ENCODE peak calls at places on chromosome 6, in five cellular contexts. V is SK-N-SH, B is IMR-90, C is A549, Z is GM12878. L is an unnamed sample.

GRCh38 chr6:75526502-75527127 is 33.0 kb upstream of the FILIP1 start:
- DNase-seq in Z (peak), V (peak), C (peak), B (peak), L (peak)

GRCh38 chr6:48183816-48184215 is 72.8 kb upstream of the PTCHD4 start:
- DNase-seq in C (no peak), V (no peak), B (no peak), Z (no peak), L (no peak)

GRCh38 chr6:140271759-140272377 is 897.4 kb upstream of the CITED2 start:
- DNase-seq in C (no peak), B (no peak), V (no peak), Z (peak), L (no peak)

GRCh38 chr6:145562771-145563615 is 172.3 kb downstream of the EPM2A start:
- DNase-seq in Z (no peak), V (no peak), C (no peak), B (peak), L (no peak)

GRCh38 chr6:108757357-108757756 is 90.9 kb upstream of the ARMC2 start:
- DNase-seq in V (no peak), C (no peak), B (no peak), Z (no peak), L (no peak)

GRCh38 chr6:166382500-166382932 is 224 bp downstream of the MPC1 start:
- DNase-seq in V (no peak), B (no peak), Z (no peak), C (no peak), L (no peak)

GRCh38 chr6:41451039-41451438 is 95.1 kb upstream of the FOXP4 start:
- DNase-seq in V (peak), Z (no peak), C (peak), B (no peak), L (peak)

GRCh38 chr6:16471222-16471784 is 232.9 kb downstream of the GMPR start:
- DNase-seq in B (peak), V (no peak), C (no peak), Z (peak), L (no peak)

GRCh38 chr6:34560366-34561226 is 4.5 kb upstream of the SPDEF start:
- DNase-seq in Z (no peak), C (no peak), B (peak), V (peak), L (peak)

GRCh38 chr6:44561832-44562496 is 174.5 kb downstream of the CDC5L start:
- DNase-seq in C (no peak), B (no peak), Z (no peak), V (peak), L (no peak)

GRCh38 chr6:129356129-129356528 is 353.8 kb downstream of the ARHGAP18 start:
- DNase-seq in V (no peak), Z (no peak), C (no peak), B (no peak), L (no peak)

GRCh38 chr6:135938588-135939215 is 87.2 kb downstream of the PDE7B start:
- DNase-seq in B (peak), Z (no peak), C (peak), V (peak), L (peak)

GRCh38 chr6:78570044-78570443 is 297.3 kb upstream of the IRAK1BP1 start:
- DNase-seq in C (no peak), V (no peak), Z (no peak), B (no peak), L (no peak)

GRCh38 chr6:56759521-56759920 is 116.8 kb upstream of the DST start:
- DNase-seq in Z (no peak), B (no peak), V (no peak), C (no peak), L (no peak)

DNA sequence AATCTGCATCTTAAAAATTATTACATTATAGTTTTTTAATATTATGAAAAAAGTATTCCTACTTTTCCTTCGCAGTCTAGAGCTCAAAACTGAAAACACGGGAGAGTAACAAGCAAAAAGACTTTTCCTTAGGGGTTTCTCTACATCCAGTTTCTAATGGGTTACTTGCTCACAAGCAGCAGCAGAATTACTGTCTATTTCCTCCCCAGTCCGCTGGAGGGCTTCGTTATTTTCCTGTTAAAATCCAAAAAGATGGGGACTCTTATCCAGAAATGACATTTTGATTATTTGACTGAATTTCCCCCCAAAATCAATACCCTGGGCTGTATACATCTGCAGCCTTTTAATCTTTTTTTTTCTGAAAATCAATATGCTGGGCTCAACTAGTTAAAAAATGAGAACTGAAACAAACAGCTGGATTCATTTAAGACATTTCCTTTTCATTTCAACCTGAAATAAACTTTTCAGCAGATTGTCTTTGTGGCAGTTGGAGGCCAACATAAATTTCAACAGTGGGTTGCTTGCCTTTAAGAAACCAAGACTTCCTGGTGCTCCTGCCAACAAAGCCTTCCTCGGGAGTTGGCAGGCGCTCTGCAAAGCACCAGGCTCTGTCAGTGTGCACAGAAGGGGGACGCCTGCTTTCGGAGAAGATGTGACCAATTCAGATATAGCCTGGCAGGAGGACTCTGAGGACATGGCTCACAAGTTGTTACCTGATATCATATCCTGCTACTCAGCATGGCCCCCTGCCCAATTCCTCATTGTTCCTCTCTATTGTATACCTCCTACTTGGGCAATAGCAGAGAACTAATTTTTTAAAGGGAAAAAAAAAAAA is 204.7 kb upstream of the ARG1 start:
- DNase-seq in B (no peak), V (no peak), C (peak), Z (peak), L (no peak)
- TF ChIP-seq RCOR1 in B (no peak), V (no peak), C (no peak), Z (no peak), L (no peak)

GRCh38 chr6:125169058-125169457 is 15.5 kb downstream of the TPD52L1 start:
- DNase-seq in Z (no peak), B (peak), V (no peak), C (no peak), L (no peak)

GRCh38 chr6:125169522-125169921 is 15.9 kb downstream of the TPD52L1 start:
- DNase-seq in V (no peak), B (no peak), C (no peak), Z (no peak), L (no peak)

GRCh38 chr6:125173341-125173740 is 19.8 kb downstream of the TPD52L1 start:
- DNase-seq in V (no peak), Z (no peak), B (no peak), C (no peak), L (no peak)

GRCh38 chr6:125166711-125167110 is 13.1 kb downstream of the TPD52L1 start:
- DNase-seq in B (no peak), Z (no peak), C (no peak), V (no peak), L (no peak)

GRCh38 chr6:125170376-125170775 is 16.8 kb downstream of the TPD52L1 start:
- DNase-seq in Z (no peak), V (no peak), C (no peak), B (peak), L (no peak)
- TF ChIP-seq RCOR1 in Z (no peak), V (no peak), C (no peak), B (no peak), L (no peak)

DNA sequence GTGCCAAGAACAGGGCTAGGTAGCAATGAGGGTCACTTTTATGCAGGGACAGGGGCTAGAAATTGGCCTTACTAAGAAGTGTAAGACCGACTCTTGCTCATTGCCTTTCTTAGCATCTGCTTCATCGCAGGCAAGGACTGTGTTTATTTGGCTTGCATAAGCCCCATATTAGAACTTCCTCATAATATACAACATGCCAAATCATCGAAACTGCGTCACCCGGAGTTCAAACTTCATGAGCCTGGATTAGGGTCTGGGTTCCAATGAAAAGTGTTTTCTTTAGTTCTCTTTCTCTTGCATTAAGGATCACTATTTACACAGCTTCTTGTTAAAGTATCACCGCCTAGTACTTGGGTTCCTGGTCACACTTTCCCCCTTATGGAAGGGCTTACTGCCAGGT is 957 bp upstream of the SMAP1 start:
- DNase-seq in Z (no peak), V (no peak), B (no peak), C (no peak), L (no peak)
- TF ChIP-seq RCOR1 in Z (no peak), V (no peak), B (no peak), C (no peak), L (no peak)

GRCh38 chr6:85404497-85405174 is 45.2 kb upstream of the NT5E start:
- DNase-seq in B (peak), C (peak), Z (no peak), V (no peak), L (no peak)
- TF ChIP-seq RCOR1 in B (no peak), C (no peak), Z (no peak), V (no peak), L (no peak)

GRCh38 chr6:112839525-112839961 is 492.4 kb downstream of the RFPL4B start:
- DNase-seq in C (no peak), B (peak), Z (no peak), V (no peak), L (no peak)
- TF ChIP-seq RCOR1 in C (no peak), B (no peak), Z (no peak), V (no peak), L (no peak)

GRCh38 chr6:115667478-115667996 is 393.2 kb downstream of the FRK start:
- DNase-seq in Z (no peak), B (no peak), C (no peak), V (no peak), L (no peak)
- TF ChIP-seq RCOR1 in Z (no peak), B (no peak), C (no peak), V (no peak), L (no peak)

DNA sequence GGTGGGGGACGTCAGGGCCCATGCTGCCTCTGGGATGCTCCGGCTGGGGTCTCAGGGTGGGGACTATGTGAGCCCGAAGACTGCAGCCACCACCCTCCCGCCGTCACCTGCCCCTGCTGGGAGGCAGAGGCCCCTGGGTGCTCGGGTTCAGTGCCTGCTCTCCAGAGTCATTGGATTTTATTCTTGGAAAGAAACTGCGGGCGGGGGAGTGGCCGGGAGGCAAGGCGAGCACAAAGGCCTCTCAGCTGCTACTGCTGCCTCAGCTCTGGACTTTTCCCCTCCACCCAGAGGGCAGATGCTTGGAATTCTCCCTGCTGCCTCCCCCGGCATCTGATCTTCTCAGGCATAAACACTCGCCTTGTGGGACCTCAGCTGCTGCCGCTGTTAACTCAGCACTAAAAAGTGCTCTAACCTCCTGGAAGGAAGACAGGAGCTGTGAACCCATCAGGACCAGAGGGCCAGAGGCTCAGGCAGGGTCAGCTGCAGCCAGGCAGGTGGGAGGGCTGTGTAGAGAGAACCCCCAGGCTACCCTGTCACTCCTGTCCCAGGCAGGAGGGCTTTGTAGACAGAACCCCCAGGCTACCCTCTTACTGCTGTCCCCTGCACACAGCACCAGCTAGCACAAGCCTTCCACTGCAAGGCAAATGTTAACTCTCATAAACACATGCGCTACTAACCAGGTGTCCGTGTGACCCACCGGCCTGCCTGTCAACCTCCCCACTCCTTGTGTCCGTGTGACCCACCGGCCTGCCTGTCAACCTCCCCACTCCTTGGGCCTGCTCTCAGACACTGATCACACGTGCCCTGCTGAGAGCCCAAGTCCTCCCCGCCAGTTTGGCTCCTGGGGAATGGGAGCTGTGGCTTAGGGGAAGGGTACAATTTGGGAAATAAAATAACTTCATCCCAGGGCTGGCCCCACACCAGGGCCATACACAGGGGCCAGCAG is 9.4 kb upstream of the FRMD1 start:
- DNase-seq in B (peak), C (no peak), Z (no peak), V (no peak), L (no peak)
- TF ChIP-seq RCOR1 in B (no peak), C (no peak), Z (no peak), V (no peak), L (no peak)